ENCODE peak calls at places on chromosomes 13 and 19, in five cellular contexts. F is HCT116, O is fibroblast of lung, H is GM23248, U is IMR-90. Z is an unnamed sample.

GRCh38 chr19:16074488-16075365 is 1.6 kb upstream of the TPM4 start:
- DNase-seq in H (no peak), F (no peak), O (no peak), U (no peak), Z (no peak)

GRCh38 chr19:10219678-10220077 is 11.5 kb downstream of the S1PR2 start:
- DNase-seq in F (no peak), U (peak), H (peak), O (peak), Z (peak)

GRCh38 chr19:15666186-15666585 is 6.7 kb upstream of the CYP4F12 start:
- DNase-seq in U (no peak), F (no peak), O (no peak), H (no peak), Z (no peak)

GRCh38 chr13:38693641-38694040 is 6.8 kb downstream of the FREM2 start:
- DNase-seq in H (no peak), F (no peak), O (no peak), U (no peak), Z (no peak)

GRCh38 chr13:44507639-44508038 is 68.5 kb downstream of the TSC22D1 start:
- DNase-seq in F (no peak), O (no peak), H (no peak), U (no peak), Z (no peak)

GRCh38 chr19:29858000-29858596 is 46.3 kb downstream of the CCNE1 start:
- DNase-seq in O (no peak), H (peak), U (no peak), F (no peak), Z (no peak)

GRCh38 chr19:413756-414420 is 4.9 kb upstream of the C2CD4C start:
- DNase-seq in U (no peak), H (no peak), O (no peak), F (no peak), Z (no peak)

GRCh38 chr13:40077396-40078027 is 422.1 kb downstream of the COG6 start:
- DNase-seq in U (no peak), O (no peak), F (no peak), H (no peak), Z (no peak)

GRCh38 chr19:1252221-1252817 is 3.9 kb downstream of the MIDN start:
- DNase-seq in U (peak), O (peak), F (no peak), H (peak), Z (no peak)

GRCh38 chr13:34044660-34045080 is 226.7 kb downstream of the RFC3 start:
- DNase-seq in H (peak), O (peak), U (peak), F (peak), Z (no peak)

GRCh38 chr13:49220856-49221614 is 897 bp downstream of the MLNR start:
- DNase-seq in H (peak), U (peak), F (no peak), O (peak), Z (no peak)

GRCh38 chr13:93797463-93797862 is 570.9 kb downstream of the GPC6 start:
- DNase-seq in F (no peak), O (peak), U (peak), H (no peak), Z (no peak)

GRCh38 chr13:64277097-64277496 is 2861.4 kb upstream of the PCDH20 start:
- DNase-seq in H (no peak), F (no peak), U (no peak), O (no peak), Z (no peak)

GRCh38 chr19:6042776-6043726 is 65.1 kb upstream of the RANBP3 start:
- DNase-seq in H (no peak), U (no peak), F (no peak), O (no peak), Z (no peak)

GRCh38 chr13:20126460-20127262 is 34.2 kb downstream of the GJA3 start:
- DNase-seq in H (no peak), O (no peak), F (no peak), U (no peak), Z (no peak)

GRCh38 chr19:1312732-1313694 is 27.3 kb downstream of the EFNA2 start:
- DNase-seq in U (peak), H (peak), O (peak), F (peak), Z (peak)

GRCh38 chr13:100409132-100409531 is 179.5 kb downstream of the GGACT start:
- DNase-seq in H (peak), U (peak), O (no peak), F (no peak), Z (no peak)

GRCh38 chr13:68993154-68993553 is 1114.5 kb upstream of the ATXN8OS start:
- DNase-seq in F (no peak), U (no peak), H (no peak), O (no peak), Z (no peak)

GRCh38 chr13:110289174-110289573 is 17.8 kb downstream of the COL4A1 start:
- DNase-seq in U (no peak), O (no peak), F (no peak), H (no peak), Z (no peak)

GRCh38 chr19:6760606-6761005 is 6.6 kb downstream of the SH2D3A start:
- DNase-seq in F (no peak), U (no peak), O (no peak), H (no peak), Z (no peak)

GRCh38 chr13:51158923-51159322 is 47.8 kb upstream of the C13orf42 start:
- DNase-seq in O (peak), H (peak), F (no peak), U (no peak), Z (no peak)

GRCh38 chr13:94711561-94712286 is 621 bp downstream of the SOX21 start:
- DNase-seq in U (no peak), F (no peak), O (peak), H (peak), Z (no peak)

GRCh38 chr19:23774156-23774971 is 15.7 kb upstream of the ZNF681 start:
- DNase-seq in O (no peak), H (no peak), F (no peak), U (no peak), Z (no peak)

GRCh38 chr19:5578094-5578846 is 10.5 kb upstream of the TINCR start:
- DNase-seq in H (peak), O (no peak), F (no peak), U (peak), Z (no peak)

GRCh38 chr19:10037809-10038208 is 24.5 kb downstream of the RDH8 start:
- DNase-seq in O (no peak), F (no peak), H (no peak), U (no peak), Z (no peak)

GRCh38 chr19:35869327-35870123 is 1.2 kb downstream of the APLP1 start:
- DNase-seq in H (peak), O (peak), F (peak), U (peak), Z (peak)

GRCh38 chr19:15330801-15331418 is 1.4 kb downstream of the BRD4 start:
- DNase-seq in H (peak), U (peak), F (no peak), O (peak), Z (no peak)

GRCh38 chr19:6409346-6409745 is 15.3 kb downstream of the KHSRP start:
- DNase-seq in O (no peak), H (no peak), U (no peak), F (no peak), Z (no peak)

GRCh38 chr19:28619842-28620429 is 593.0 kb downstream of the UQCRFS1 start:
- DNase-seq in H (no peak), O (no peak), U (no peak), F (no peak), Z (no peak)

GRCh38 chr19:10780368-10780767 is 55.6 kb downstream of the TMED1 start:
- DNase-seq in U (peak), F (no peak), O (peak), H (peak), Z (no peak)

GRCh38 chr13:40355126-40355719 is 311.2 kb downstream of the FOXO1 start:
- DNase-seq in H (no peak), O (no peak), F (no peak), U (no peak), Z (no peak)

GRCh38 chr19:17159466-17160393 is 55.4 kb upstream of the USE1 start:
- DNase-seq in H (peak), O (no peak), U (peak), F (no peak), Z (peak)
- H3K9ac ChIP-seq in H (no peak), O (no peak), U (no peak), F (no peak), Z (no peak)

DNA sequence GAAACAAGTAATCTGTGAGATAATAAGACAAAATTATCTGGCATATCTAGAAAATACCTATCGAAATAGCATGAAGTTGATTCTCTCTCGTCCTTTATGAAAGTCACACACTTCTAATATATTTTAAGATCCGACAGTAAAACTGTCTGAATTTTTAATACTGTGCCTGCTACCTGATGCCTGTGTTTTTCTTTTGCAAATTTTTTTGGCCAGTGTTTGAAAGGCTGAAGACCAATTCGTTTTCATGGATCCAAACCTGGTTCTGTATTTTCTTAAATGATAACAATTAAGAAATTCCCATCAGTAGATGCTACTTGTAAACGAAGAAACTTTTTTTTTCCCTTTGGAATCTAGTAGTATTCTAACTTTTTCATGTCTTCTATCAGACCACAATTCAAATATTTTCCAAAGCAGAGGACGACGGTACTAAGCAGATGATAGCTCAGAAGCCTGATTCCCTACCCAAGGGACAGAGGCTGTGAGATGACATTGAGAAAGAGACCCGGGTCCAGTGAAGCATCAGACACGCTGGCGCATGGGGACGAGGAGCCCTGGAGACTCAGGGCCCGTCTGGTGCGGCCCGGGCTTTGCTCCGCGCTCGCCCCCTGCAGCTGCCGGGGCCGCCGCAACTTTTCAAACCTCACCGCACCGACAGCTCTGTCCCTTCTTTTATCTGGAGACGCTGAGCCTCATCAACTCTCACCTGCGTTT is 49.5 kb upstream of the PABPC3 start:
- DNase-seq in F (no peak), O (no peak), H (peak), U (no peak), Z (no peak)
- H3K4me3 ChIP-seq in F (no peak), O (no peak), H (peak), U (no peak), Z (peak)

GRCh38 chr19:56111601-56112312 is 9.3 kb downstream of the ZNF787 start:
- DNase-seq in O (no peak), F (no peak), U (no peak), H (no peak), Z (no peak)
- H3K9ac ChIP-seq in O (no peak), F (no peak), U (no peak), H (no peak), Z (no peak)

GRCh38 chr19:42529248-42529764 is 1.0 kb upstream of the CEACAM1 start:
- DNase-seq in F (peak), U (peak), H (peak), O (peak), Z (no peak)

GRCh38 chr19:42524943-42525342 is 3.3 kb downstream of the CEACAM1 start:
- DNase-seq in H (no peak), F (no peak), O (no peak), U (no peak), Z (no peak)

GRCh38 chr19:42531313-42531712 is 3.0 kb upstream of the CEACAM1 start:
- DNase-seq in U (no peak), O (no peak), H (no peak), F (no peak), Z (no peak)

GRCh38 chr19:42532881-42533280 is 4.6 kb upstream of the CEACAM1 start:
- DNase-seq in F (no peak), O (no peak), H (no peak), U (no peak), Z (no peak)

GRCh38 chr19:42528354-42529247 is at the start of gene CEACAM1:
- DNase-seq in H (peak), U (no peak), O (no peak), F (no peak), Z (no peak)
- H3K4me3 ChIP-seq in H (no peak), U (no peak), O (no peak), F (no peak), Z (no peak)

DNA sequence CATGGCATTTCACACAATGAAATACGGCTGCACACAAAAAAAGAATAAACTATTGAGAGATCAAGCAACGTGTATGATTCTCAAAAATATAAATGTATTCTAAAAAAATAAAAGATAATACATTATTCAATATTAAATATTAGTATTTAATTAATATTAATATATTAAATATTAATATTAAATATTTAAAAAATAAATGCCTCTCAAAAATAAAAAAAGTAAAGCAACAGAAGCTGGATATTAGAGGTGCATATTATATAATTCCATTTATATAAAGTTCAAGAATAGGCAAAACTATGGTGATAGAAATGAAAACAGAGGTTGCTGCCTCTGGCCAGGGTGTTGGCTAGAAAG is 57.1 kb downstream of the GADD45B start:
- DNase-seq in H (no peak), F (no peak), O (no peak), U (no peak), Z (no peak)
- H3K9ac ChIP-seq in H (no peak), F (peak), O (no peak), U (peak), Z (no peak)

DNA sequence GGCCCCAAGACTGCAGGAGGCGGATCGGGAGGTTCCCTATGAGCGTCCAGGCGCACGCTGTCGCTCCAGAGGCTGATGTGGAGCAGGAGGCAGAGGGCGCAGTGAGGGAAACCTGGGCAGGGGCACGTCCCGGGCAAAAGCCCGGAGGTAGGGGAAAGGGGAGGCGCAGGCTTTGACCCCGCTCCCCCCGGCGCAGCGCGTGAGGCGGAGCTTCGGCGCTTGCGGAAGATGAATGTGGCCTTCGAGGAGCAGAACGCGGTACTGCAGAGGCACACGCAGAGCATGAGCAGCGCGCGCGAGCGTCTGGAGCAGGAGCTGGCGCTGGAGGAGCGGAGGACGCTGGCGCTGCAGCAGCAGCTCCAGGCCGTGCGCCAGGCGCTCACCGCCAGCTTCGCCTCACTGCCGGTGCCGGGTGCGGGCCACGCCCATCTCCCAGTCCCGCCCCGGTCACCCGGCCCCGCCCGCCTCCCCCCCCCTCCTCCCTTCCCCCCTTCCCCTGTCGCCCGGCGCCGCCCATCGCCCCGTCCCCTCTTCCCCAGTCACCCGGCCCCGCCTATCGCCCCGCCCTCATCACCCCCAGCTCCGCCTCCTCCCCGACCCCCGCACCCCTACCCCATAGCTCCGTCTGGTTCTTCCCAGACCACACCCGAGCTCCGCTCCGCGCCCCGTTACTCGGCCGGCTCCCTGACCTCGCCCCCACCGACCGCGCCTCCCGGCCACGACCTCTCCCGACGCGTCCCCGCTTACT is 4.1 kb downstream of the HMG20B start:
- DNase-seq in F (no peak), H (peak), O (peak), U (peak), Z (no peak)
- H3K4me3 ChIP-seq in F (peak), H (peak), O (no peak), U (no peak), Z (no peak)